ENCODE peak calls at places on chromosome 5, in ten cellular contexts. H is stimulated activated CD4-positive, alpha-beta T cell treated with anti-CD3 and anti-CD28 coated beads, Interleukin-4, amount 100 ng/mL, for 1 hour; U is GM23338; R is activated naive CD4-positive, alpha-beta T cell treated with anti-CD3 and anti-CD28 coated beads, Interleukin-2, amount 50 U/mL, for 16 hours; A is epithelial cell of prostate; N is heart left ventricle; P is colonic mucosa; F is CD8-positive, alpha-beta T cell; J is GM10248; B is HFFc6. K is an unnamed sample.

GRCh38 chr5:90503596-90503995 is 25.8 kb downstream of the LYSMD3 start:
- DNase-seq in H (no peak), U (no peak), R (no peak), A (no peak), N (no peak), P (no peak), F (no peak), J (no peak), B (no peak), K (no peak)

GRCh38 chr5:110055301-110055700 is 365.6 kb downstream of the MAN2A1 start:
- DNase-seq in H (no peak), U (no peak), R (no peak), A (no peak), N (no peak), P (no peak), F (no peak), J (no peak), B (no peak), K (no peak)

GRCh38 chr5:143350790-143351603 is 52.5 kb downstream of the NR3C1 start:
- DNase-seq in H (no peak), U (no peak), R (no peak), A (peak), N (no peak), P (no peak), F (no peak), J (no peak), B (peak), K (no peak)

GRCh38 chr5:534006-534742 is 9.9 kb upstream of the SLC9A3 start:
- DNase-seq in H (peak), U (no peak), R (no peak), A (no peak), N (peak), P (no peak), F (no peak), J (no peak), B (no peak), K (no peak)

GRCh38 chr5:176677209-176677931 is 30.1 kb downstream of the TSPAN17 start:
- DNase-seq in H (no peak), U (no peak), R (no peak), A (no peak), N (peak), P (no peak), F (no peak), J (no peak), B (no peak), K (no peak)

GRCh38 chr5:135242021-135242480 is 157.0 kb downstream of the MACROH2A1 start:
- DNase-seq in H (no peak), U (no peak), R (no peak), A (no peak), N (no peak), P (peak), F (peak), J (no peak), B (peak), K (no peak)

GRCh38 chr5:334903-335739 is 13.6 kb downstream of the AHRR start:
- DNase-seq in H (no peak), U (no peak), R (no peak), A (no peak), N (no peak), P (no peak), F (no peak), J (peak), B (no peak), K (no peak)

GRCh38 chr5:159178978-159179377 is 30.4 kb downstream of the RNF145 start:
- DNase-seq in H (peak), U (no peak), R (peak), A (peak), N (no peak), P (no peak), F (no peak), J (no peak), B (peak), K (no peak)

GRCh38 chr5:66987949-66988838 is 208.4 kb downstream of the CD180 start:
- DNase-seq in H (no peak), U (peak), R (no peak), A (no peak), N (no peak), P (no peak), F (no peak), J (peak), B (peak), K (peak)

GRCh38 chr5:32474201-32474854 is 29.8 kb upstream of the ZFR start:
- DNase-seq in H (no peak), U (no peak), R (no peak), A (no peak), N (no peak), P (no peak), F (no peak), J (no peak), B (no peak), K (no peak)

GRCh38 chr5:38616061-38616460 is 59.6 kb upstream of the LIFR start:
- DNase-seq in H (no peak), U (no peak), R (no peak), A (no peak), N (no peak), P (no peak), F (no peak), J (no peak), B (peak), K (no peak)

GRCh38 chr5:42301349-42301748 is 121.9 kb upstream of the GHR start:
- DNase-seq in H (no peak), U (no peak), R (no peak), A (no peak), N (no peak), P (no peak), F (no peak), J (no peak), B (no peak), K (no peak)

GRCh38 chr5:34008721-34009120 is 871 bp upstream of the AMACR start:
- DNase-seq in H (no peak), U (no peak), R (no peak), A (no peak), N (no peak), P (no peak), F (no peak), J (no peak), B (no peak), K (no peak)

GRCh38 chr5:3429962-3430361 is 165.7 kb upstream of the IRX1 start:
- DNase-seq in H (no peak), U (no peak), R (no peak), A (no peak), N (no peak), P (no peak), F (no peak), J (no peak), B (no peak), K (no peak)

GRCh38 chr5:116075117-116075910 is 9.5 kb upstream of the COMMD10 start:
- DNase-seq in H (no peak), U (no peak), R (no peak), A (no peak), N (no peak), P (no peak), F (no peak), J (no peak), B (no peak), K (no peak)

GRCh38 chr5:119022017-119022745 is 33.8 kb upstream of the DTWD2 start:
- DNase-seq in H (no peak), U (peak), R (no peak), A (no peak), N (no peak), P (no peak), F (no peak), J (peak), B (peak), K (peak)

GRCh38 chr5:73728493-73729273 is 102.7 kb downstream of the ARHGEF28 start:
- DNase-seq in H (no peak), U (no peak), R (no peak), A (no peak), N (no peak), P (no peak), F (no peak), J (no peak), B (no peak), K (no peak)

GRCh38 chr5:87170799-87171198 is 96.9 kb upstream of the RASA1 start:
- DNase-seq in H (no peak), U (no peak), R (no peak), A (no peak), N (no peak), P (no peak), F (no peak), J (no peak), B (no peak), K (no peak)

GRCh38 chr5:63401434-63402046 is 560.7 kb downstream of the HTR1A start:
- DNase-seq in H (peak), U (peak), R (no peak), A (peak), N (peak), P (peak), F (no peak), J (peak), B (peak), K (peak)

GRCh38 chr5:22238047-22238446 is 615.1 kb downstream of the CDH12 start:
- DNase-seq in H (no peak), U (no peak), R (no peak), A (no peak), N (no peak), P (no peak), F (no peak), J (no peak), B (no peak), K (no peak)

GRCh38 chr5:73363911-73364730 is 84.5 kb downstream of the FOXD1 start:
- DNase-seq in H (no peak), U (no peak), R (no peak), A (no peak), N (no peak), P (no peak), F (no peak), J (no peak), B (no peak), K (no peak)

GRCh38 chr5:14367364-14367763 is 214.2 kb upstream of the OTULINL start:
- DNase-seq in H (no peak), U (no peak), R (no peak), A (no peak), N (no peak), P (no peak), F (no peak), J (no peak), B (no peak), K (no peak)

GRCh38 chr5:117486291-117486690 is 911.7 kb upstream of the SEMA6A start:
- DNase-seq in H (no peak), U (no peak), R (no peak), A (no peak), N (no peak), P (no peak), F (no peak), J (no peak), B (no peak), K (no peak)

GRCh38 chr5:81122271-81122670 is 110.9 kb upstream of the CKMT2 start:
- DNase-seq in H (no peak), U (no peak), R (no peak), A (no peak), N (no peak), P (no peak), F (no peak), J (no peak), B (no peak), K (no peak)

GRCh38 chr5:74231697-74232096 is 408.8 kb downstream of the ENC1 start:
- DNase-seq in H (no peak), U (no peak), R (no peak), A (no peak), N (no peak), P (no peak), F (no peak), J (no peak), B (no peak), K (no peak)

GRCh38 chr5:661891-662750 is 31.0 kb downstream of the TPPP start:
- DNase-seq in H (no peak), U (no peak), R (no peak), A (no peak), N (no peak), P (no peak), F (no peak), J (no peak), B (no peak), K (no peak)

GRCh38 chr5:125412561-125413535 is 666.4 kb upstream of the ZNF608 start:
- DNase-seq in H (no peak), U (peak), R (peak), A (no peak), N (peak), P (peak), F (no peak), J (peak), B (peak), K (peak)

GRCh38 chr5:140190868-140191209 is 15.9 kb downstream of the CYSTM1 start:
- DNase-seq in H (no peak), U (no peak), R (no peak), A (no peak), N (no peak), P (no peak), F (no peak), J (no peak), B (no peak), K (no peak)

GRCh38 chr5:111144352-111144930 is 52.3 kb downstream of the WDR36 start:
- DNase-seq in H (no peak), U (no peak), R (no peak), A (no peak), N (no peak), P (no peak), F (no peak), J (peak), B (no peak), K (peak)

GRCh38 chr5:145350501-145350900 is 484.6 kb downstream of the PRELID2 start:
- DNase-seq in H (no peak), U (no peak), R (no peak), A (peak), N (no peak), P (no peak), F (no peak), J (no peak), B (peak), K (no peak)

GRCh38 chr5:88967633-88968585 is 84.9 kb upstream of the MEF2C start:
- DNase-seq in H (no peak), U (no peak), R (no peak), A (no peak), N (no peak), P (no peak), F (no peak), J (peak), B (no peak), K (peak)

GRCh38 chr5:96516631-96517071 is 83.6 kb upstream of the PCSK1 start:
- DNase-seq in H (no peak), U (no peak), R (no peak), A (no peak), N (no peak), P (no peak), F (no peak), J (no peak), B (no peak), K (no peak)

GRCh38 chr5:10912435-10912834 is 151.4 kb upstream of the DAP start:
- DNase-seq in H (no peak), U (no peak), R (no peak), A (no peak), N (no peak), P (no peak), F (no peak), J (no peak), B (no peak), K (no peak)

K was measured in GM13976.